ENCODE peak calls at places on chromosomes 6 and 20, in five cellular contexts. One of them, this sample, is unnamed.

GRCh38 chr6:154230910-154231595 is 125.5 kb downstream of the IPCEF1 start:
- DNase-seq in pancreas: no peak
- DNase-seq in activated naive CD4-positive, alpha-beta T cell treated with anti-CD3 and anti-CD28 coated beads for 36 hours: no peak
- DNase-seq in NCI-H1105: no peak
- DNase-seq in amygdala: no peak
- DNase-seq in this sample: no peak

GRCh38 chr6:34246563-34247391 is 2.0 kb downstream of the SMIM29 start:
- DNase-seq in pancreas: no peak
- DNase-seq in activated naive CD4-positive, alpha-beta T cell treated with anti-CD3 and anti-CD28 coated beads for 36 hours: peak
- DNase-seq in NCI-H1105: peak
- DNase-seq in amygdala: no peak
- DNase-seq in this sample: no peak

GRCh38 chr6:33929575-33930288 is 125.9 kb upstream of the MLN start:
- DNase-seq in pancreas: no peak
- DNase-seq in activated naive CD4-positive, alpha-beta T cell treated with anti-CD3 and anti-CD28 coated beads for 36 hours: no peak
- DNase-seq in NCI-H1105: peak
- DNase-seq in amygdala: no peak
- DNase-seq in this sample: no peak

GRCh38 chr20:46221271-46221670 is 87.0 kb downstream of the CDH22 start:
- DNase-seq in pancreas: no peak
- DNase-seq in activated naive CD4-positive, alpha-beta T cell treated with anti-CD3 and anti-CD28 coated beads for 36 hours: no peak
- DNase-seq in NCI-H1105: no peak
- DNase-seq in amygdala: no peak
- DNase-seq in this sample: peak

GRCh38 chr6:166058064-166058739 is 109.4 kb downstream of the TBXT start:
- DNase-seq in pancreas: peak
- DNase-seq in activated naive CD4-positive, alpha-beta T cell treated with anti-CD3 and anti-CD28 coated beads for 36 hours: no peak
- DNase-seq in NCI-H1105: no peak
- DNase-seq in amygdala: no peak
- DNase-seq in this sample: no peak

GRCh38 chr6:158642097-158642601 is 2.4 kb downstream of the DYNLT1 start:
- DNase-seq in pancreas: no peak
- DNase-seq in activated naive CD4-positive, alpha-beta T cell treated with anti-CD3 and anti-CD28 coated beads for 36 hours: no peak
- DNase-seq in NCI-H1105: no peak
- DNase-seq in amygdala: no peak
- DNase-seq in this sample: no peak

GRCh38 chr6:75922226-75922625 is 150.2 kb downstream of the IMPG1 start:
- DNase-seq in pancreas: no peak
- DNase-seq in activated naive CD4-positive, alpha-beta T cell treated with anti-CD3 and anti-CD28 coated beads for 36 hours: no peak
- DNase-seq in NCI-H1105: no peak
- DNase-seq in amygdala: no peak
- DNase-seq in this sample: no peak

GRCh38 chr20:10513931-10514575 is 78.9 kb downstream of the SLX4IP start:
- DNase-seq in pancreas: no peak
- DNase-seq in activated naive CD4-positive, alpha-beta T cell treated with anti-CD3 and anti-CD28 coated beads for 36 hours: no peak
- DNase-seq in NCI-H1105: no peak
- DNase-seq in amygdala: no peak
- DNase-seq in this sample: no peak

GRCh38 chr20:21901470-21902275 is 196.2 kb downstream of the PAX1 start:
- DNase-seq in pancreas: peak
- DNase-seq in activated naive CD4-positive, alpha-beta T cell treated with anti-CD3 and anti-CD28 coated beads for 36 hours: no peak
- DNase-seq in NCI-H1105: peak
- DNase-seq in amygdala: no peak
- DNase-seq in this sample: peak

GRCh38 chr20:17680128-17680835 is 1.8 kb downstream of the RRBP1 start:
- DNase-seq in pancreas: peak
- DNase-seq in activated naive CD4-positive, alpha-beta T cell treated with anti-CD3 and anti-CD28 coated beads for 36 hours: peak
- DNase-seq in NCI-H1105: no peak
- DNase-seq in amygdala: no peak
- DNase-seq in this sample: no peak

GRCh38 chr6:116633685-116634084 is 17.4 kb downstream of the RSPH4A start:
- DNase-seq in pancreas: peak
- DNase-seq in activated naive CD4-positive, alpha-beta T cell treated with anti-CD3 and anti-CD28 coated beads for 36 hours: peak
- DNase-seq in NCI-H1105: no peak
- DNase-seq in amygdala: no peak
- DNase-seq in this sample: no peak

GRCh38 chr20:62900692-62901584 is 25.4 kb downstream of the DIDO1 start:
- DNase-seq in pancreas: peak
- DNase-seq in activated naive CD4-positive, alpha-beta T cell treated with anti-CD3 and anti-CD28 coated beads for 36 hours: peak
- DNase-seq in NCI-H1105: peak
- DNase-seq in amygdala: no peak
- DNase-seq in this sample: no peak

GRCh38 chr6:53009511-53009910 is 14.4 kb upstream of the GSTA4 start:
- DNase-seq in pancreas: no peak
- DNase-seq in activated naive CD4-positive, alpha-beta T cell treated with anti-CD3 and anti-CD28 coated beads for 36 hours: no peak
- DNase-seq in NCI-H1105: no peak
- DNase-seq in amygdala: no peak
- DNase-seq in this sample: no peak

GRCh38 chr6:101303474-101303873 is 90.0 kb upstream of the GRIK2 start:
- DNase-seq in pancreas: no peak
- DNase-seq in activated naive CD4-positive, alpha-beta T cell treated with anti-CD3 and anti-CD28 coated beads for 36 hours: no peak
- DNase-seq in NCI-H1105: no peak
- DNase-seq in amygdala: no peak
- DNase-seq in this sample: no peak

GRCh38 chr20:18632196-18632789 is 44.4 kb downstream of the DTD1 start:
- DNase-seq in pancreas: peak
- DNase-seq in activated naive CD4-positive, alpha-beta T cell treated with anti-CD3 and anti-CD28 coated beads for 36 hours: peak
- DNase-seq in NCI-H1105: peak
- DNase-seq in amygdala: peak
- DNase-seq in this sample: peak

GRCh38 chr20:63957004-63957689 is 931 bp upstream of the UCKL1 start:
- DNase-seq in pancreas: peak
- DNase-seq in activated naive CD4-positive, alpha-beta T cell treated with anti-CD3 and anti-CD28 coated beads for 36 hours: peak
- DNase-seq in NCI-H1105: peak
- DNase-seq in amygdala: peak
- DNase-seq in this sample: no peak

GRCh38 chr20:63808964-63809674 is 21.9 kb downstream of the ZBTB46 start:
- DNase-seq in pancreas: no peak
- DNase-seq in activated naive CD4-positive, alpha-beta T cell treated with anti-CD3 and anti-CD28 coated beads for 36 hours: no peak
- DNase-seq in NCI-H1105: no peak
- DNase-seq in amygdala: no peak
- DNase-seq in this sample: no peak

GRCh38 chr6:20997143-20997792 is 463.0 kb downstream of the CDKAL1 start:
- DNase-seq in pancreas: no peak
- DNase-seq in activated naive CD4-positive, alpha-beta T cell treated with anti-CD3 and anti-CD28 coated beads for 36 hours: no peak
- DNase-seq in NCI-H1105: no peak
- DNase-seq in amygdala: no peak
- DNase-seq in this sample: no peak

GRCh38 chr6:159931112-159931511 is 37.8 kb upstream of the IGF2R start:
- DNase-seq in pancreas: no peak
- DNase-seq in activated naive CD4-positive, alpha-beta T cell treated with anti-CD3 and anti-CD28 coated beads for 36 hours: peak
- DNase-seq in NCI-H1105: no peak
- DNase-seq in amygdala: no peak
- DNase-seq in this sample: no peak

GRCh38 chr6:47292027-47292426 is 17.7 kb downstream of the TNFRSF21 start:
- DNase-seq in pancreas: no peak
- DNase-seq in activated naive CD4-positive, alpha-beta T cell treated with anti-CD3 and anti-CD28 coated beads for 36 hours: no peak
- DNase-seq in NCI-H1105: no peak
- DNase-seq in amygdala: no peak
- DNase-seq in this sample: no peak

GRCh38 chr20:4973330-4974097 is 27.8 kb downstream of the SLC23A2 start:
- DNase-seq in pancreas: peak
- DNase-seq in activated naive CD4-positive, alpha-beta T cell treated with anti-CD3 and anti-CD28 coated beads for 36 hours: peak
- DNase-seq in NCI-H1105: no peak
- DNase-seq in amygdala: no peak
- DNase-seq in this sample: no peak

GRCh38 chr6:125481056-125481455 is 179.3 kb upstream of the HDDC2 start:
- DNase-seq in pancreas: no peak
- DNase-seq in activated naive CD4-positive, alpha-beta T cell treated with anti-CD3 and anti-CD28 coated beads for 36 hours: no peak
- DNase-seq in NCI-H1105: no peak
- DNase-seq in amygdala: no peak
- DNase-seq in this sample: no peak

GRCh38 chr6:32085759-32086458 is 23.2 kb downstream of the TNXB start:
- DNase-seq in pancreas: no peak
- DNase-seq in activated naive CD4-positive, alpha-beta T cell treated with anti-CD3 and anti-CD28 coated beads for 36 hours: no peak
- DNase-seq in NCI-H1105: no peak
- DNase-seq in amygdala: no peak
- DNase-seq in this sample: no peak

GRCh38 chr6:169566319-169566718 is 135.5 kb downstream of the WDR27 start:
- DNase-seq in pancreas: no peak
- DNase-seq in activated naive CD4-positive, alpha-beta T cell treated with anti-CD3 and anti-CD28 coated beads for 36 hours: no peak
- DNase-seq in NCI-H1105: no peak
- DNase-seq in amygdala: no peak
- DNase-seq in this sample: no peak

GRCh38 chr6:121791396-121792315 is 356.2 kb downstream of the GJA1 start:
- DNase-seq in pancreas: no peak
- DNase-seq in activated naive CD4-positive, alpha-beta T cell treated with anti-CD3 and anti-CD28 coated beads for 36 hours: no peak
- DNase-seq in NCI-H1105: no peak
- DNase-seq in amygdala: no peak
- DNase-seq in this sample: no peak

GRCh38 chr6:2221724-2222274 is 23.6 kb downstream of the GMDS start:
- DNase-seq in pancreas: no peak
- DNase-seq in activated naive CD4-positive, alpha-beta T cell treated with anti-CD3 and anti-CD28 coated beads for 36 hours: no peak
- DNase-seq in NCI-H1105: no peak
- DNase-seq in amygdala: no peak
- DNase-seq in this sample: no peak

GRCh38 chr20:64037498-64038213 is 1.7 kb downstream of the C20orf204 start:
- DNase-seq in pancreas: no peak
- DNase-seq in activated naive CD4-positive, alpha-beta T cell treated with anti-CD3 and anti-CD28 coated beads for 36 hours: no peak
- DNase-seq in NCI-H1105: peak
- DNase-seq in amygdala: no peak
- DNase-seq in this sample: no peak

GRCh38 chr20:23366384-23366783 is 4.4 kb downstream of the GZF1 start:
- DNase-seq in pancreas: no peak
- DNase-seq in activated naive CD4-positive, alpha-beta T cell treated with anti-CD3 and anti-CD28 coated beads for 36 hours: no peak
- DNase-seq in NCI-H1105: no peak
- DNase-seq in amygdala: no peak
- DNase-seq in this sample: no peak